ENCODE peak calls at places on chromosomes 6 and 20, in five cellular contexts. One of them, this sample, is unnamed.
A peak's percentile ranks its signal among the peaks of the same experiment; 100 is the strongest.

GRCh38 chr6:66496659-66497058 is 789.6 kb upstream of the EYS start:
- DNase-seq in tibial nerve: no peak
- DNase-seq in stomach: no peak
- DNase-seq in HCT116: no peak
- DNase-seq in ovary: no peak
- DNase-seq in this sample: no peak

GRCh38 chr6:163579111-163579879 is 164.8 kb downstream of the QKI start:
- DNase-seq in tibial nerve: no peak
- DNase-seq in stomach: no peak
- DNase-seq in HCT116: no peak
- DNase-seq in ovary: peak; percentile 25
- DNase-seq in this sample: no peak

GRCh38 chr6:112562348-112563220 is 215.5 kb downstream of the RFPL4B start:
- DNase-seq in tibial nerve: no peak
- DNase-seq in stomach: no peak
- DNase-seq in HCT116: no peak
- DNase-seq in ovary: peak; percentile 32
- DNase-seq in this sample: no peak

GRCh38 chr6:106626485-106626884 is 2.8 kb downstream of the RTN4IP1 start:
- DNase-seq in tibial nerve: no peak
- DNase-seq in stomach: no peak
- DNase-seq in HCT116: no peak
- DNase-seq in ovary: no peak
- DNase-seq in this sample: no peak

GRCh38 chr6:27478141-27478705 is 5.3 kb upstream of the ZNF184 start:
- DNase-seq in tibial nerve: no peak
- DNase-seq in stomach: no peak
- DNase-seq in HCT116: no peak
- DNase-seq in ovary: no peak
- DNase-seq in this sample: no peak

GRCh38 chr6:66623050-66623449 is 916.0 kb upstream of the EYS start:
- DNase-seq in tibial nerve: no peak
- DNase-seq in stomach: no peak
- DNase-seq in HCT116: no peak
- DNase-seq in ovary: no peak
- DNase-seq in this sample: no peak

GRCh38 chr20:63923626-63924025 is 28.7 kb downstream of the DNAJC5 start:
- DNase-seq in tibial nerve: no peak
- DNase-seq in stomach: no peak
- DNase-seq in HCT116: no peak
- DNase-seq in ovary: no peak
- DNase-seq in this sample: no peak

GRCh38 chr6:165632194-165632593 is 30.8 kb downstream of the PDE10A start:
- DNase-seq in tibial nerve: no peak
- DNase-seq in stomach: no peak
- DNase-seq in HCT116: no peak
- DNase-seq in ovary: no peak
- DNase-seq in this sample: no peak

GRCh38 chr6:134198093-134198492 is 119.8 kb downstream of the SGK1 start:
- DNase-seq in tibial nerve: no peak
- DNase-seq in stomach: no peak
- DNase-seq in HCT116: no peak
- DNase-seq in ovary: no peak
- DNase-seq in this sample: no peak

GRCh38 chr20:39067526-39068216 is 105.5 kb downstream of the DHX35 start:
- DNase-seq in tibial nerve: no peak
- DNase-seq in stomach: no peak
- DNase-seq in HCT116: no peak
- DNase-seq in ovary: no peak
- DNase-seq in this sample: no peak

GRCh38 chr20:14715400-14715799 is 378.0 kb upstream of the FLRT3 start:
- DNase-seq in tibial nerve: no peak
- DNase-seq in stomach: no peak
- DNase-seq in HCT116: no peak
- DNase-seq in ovary: no peak
- DNase-seq in this sample: no peak

GRCh38 chr20:64106981-64107735 is at the start of gene NPBWR2:
- DNase-seq in tibial nerve: no peak
- DNase-seq in stomach: no peak
- DNase-seq in HCT116: no peak
- DNase-seq in ovary: peak; percentile 10
- DNase-seq in this sample: no peak

GRCh38 chr6:163414367-163415175 is at the start of gene QKI:
- DNase-seq in tibial nerve: peak; percentile 71
- DNase-seq in stomach: peak; percentile 84
- DNase-seq in HCT116: no peak
- DNase-seq in ovary: peak; percentile 84
- DNase-seq in this sample: no peak

GRCh38 chr6:95230071-95230740 is 347.1 kb upstream of the MANEA start:
- DNase-seq in tibial nerve: no peak
- DNase-seq in stomach: no peak
- DNase-seq in HCT116: no peak
- DNase-seq in ovary: no peak
- DNase-seq in this sample: no peak

GRCh38 chr20:50115591-50116367 is 2.8 kb upstream of the UBE2V1 start:
- DNase-seq in tibial nerve: peak; percentile 99
- DNase-seq in stomach: peak; percentile 99
- DNase-seq in HCT116: peak; percentile 90
- DNase-seq in ovary: peak; percentile 98
- DNase-seq in this sample: peak; percentile 81
- TF ChIP-seq POLR2A in tibial nerve: peak; percentile 55
- TF ChIP-seq POLR2A in stomach: no peak
- TF ChIP-seq POLR2A in HCT116: peak; percentile 73
- TF ChIP-seq POLR2A in ovary: no peak
- TF ChIP-seq POLR2A in this sample: peak; percentile 60

GRCh38 chr6:10644225-10644624 is 50.2 kb downstream of the C6orf52 start:
- DNase-seq in tibial nerve: no peak
- DNase-seq in stomach: no peak
- DNase-seq in HCT116: no peak
- DNase-seq in ovary: no peak
- DNase-seq in this sample: no peak
- TF ChIP-seq POLR2A in tibial nerve: no peak
- TF ChIP-seq POLR2A in stomach: no peak
- TF ChIP-seq POLR2A in HCT116: no peak
- TF ChIP-seq POLR2A in ovary: no peak
- TF ChIP-seq POLR2A in this sample: no peak

DNA sequence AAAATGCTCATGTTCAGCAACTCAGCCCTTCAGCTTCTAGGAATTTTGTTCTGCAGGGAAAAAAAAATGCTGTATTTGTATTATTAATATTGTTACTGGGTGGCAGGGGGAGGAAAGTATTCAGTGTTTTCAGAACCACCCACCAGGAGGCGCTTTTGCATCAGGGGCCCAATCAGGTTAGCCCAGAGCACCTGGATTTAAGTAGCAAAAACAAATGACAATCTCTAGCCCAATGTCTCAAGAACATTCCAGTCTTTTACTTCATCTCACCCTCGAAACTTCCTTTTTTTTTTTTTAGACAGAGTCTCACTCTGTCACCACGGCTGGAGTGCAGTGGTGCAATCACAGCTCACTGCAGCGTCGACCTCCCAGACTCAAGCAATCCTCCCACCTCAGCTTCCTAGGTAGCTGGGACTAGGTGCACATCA is 635 bp upstream of the C20orf203 start:
- DNase-seq in tibial nerve: peak; percentile 27
- DNase-seq in stomach: peak; percentile 56
- DNase-seq in HCT116: peak; percentile 40
- DNase-seq in ovary: no peak
- DNase-seq in this sample: peak; percentile 66
- TF ChIP-seq POLR2A in tibial nerve: no peak
- TF ChIP-seq POLR2A in stomach: no peak
- TF ChIP-seq POLR2A in HCT116: no peak
- TF ChIP-seq POLR2A in ovary: no peak
- TF ChIP-seq POLR2A in this sample: no peak

DNA sequence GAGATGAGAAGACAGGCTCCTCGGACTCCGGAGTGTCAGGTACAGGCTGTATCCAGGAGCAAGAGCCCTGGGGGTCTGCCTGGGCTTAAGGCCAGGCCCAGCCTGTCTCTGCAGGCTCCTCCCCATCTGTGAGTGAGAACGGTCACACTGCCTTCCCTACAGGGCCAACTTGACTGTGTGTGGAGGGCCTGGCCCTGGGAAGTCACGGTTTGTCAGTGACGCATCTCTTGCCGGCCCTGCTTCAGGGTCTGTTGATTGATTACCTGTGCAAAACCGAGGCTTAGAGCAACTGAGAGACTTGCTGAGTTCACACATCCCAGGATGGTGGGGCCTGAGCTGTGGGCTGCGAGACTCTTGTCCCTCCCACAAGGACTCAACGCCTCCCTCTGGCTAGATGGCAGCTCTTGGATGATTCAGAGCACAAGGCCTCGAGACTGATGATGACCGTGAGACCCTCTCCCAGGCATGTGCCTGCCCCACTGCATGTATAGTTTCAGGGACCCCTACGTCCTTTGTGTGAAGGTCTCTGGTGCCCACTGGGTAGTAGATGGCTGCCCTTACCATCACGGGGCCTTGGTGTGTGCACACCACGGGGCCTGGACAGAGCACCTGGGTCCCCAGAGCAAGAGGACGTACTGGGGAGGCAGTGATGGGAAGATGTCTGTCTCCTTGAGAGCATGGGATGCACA is 6.0 kb downstream of the RBM38 start:
- DNase-seq in tibial nerve: no peak
- DNase-seq in stomach: no peak
- DNase-seq in HCT116: no peak
- DNase-seq in ovary: no peak
- DNase-seq in this sample: no peak
- TF ChIP-seq POLR2A in tibial nerve: no peak
- TF ChIP-seq POLR2A in stomach: no peak
- TF ChIP-seq POLR2A in HCT116: no peak
- TF ChIP-seq POLR2A in ovary: no peak
- TF ChIP-seq POLR2A in this sample: no peak

DNA sequence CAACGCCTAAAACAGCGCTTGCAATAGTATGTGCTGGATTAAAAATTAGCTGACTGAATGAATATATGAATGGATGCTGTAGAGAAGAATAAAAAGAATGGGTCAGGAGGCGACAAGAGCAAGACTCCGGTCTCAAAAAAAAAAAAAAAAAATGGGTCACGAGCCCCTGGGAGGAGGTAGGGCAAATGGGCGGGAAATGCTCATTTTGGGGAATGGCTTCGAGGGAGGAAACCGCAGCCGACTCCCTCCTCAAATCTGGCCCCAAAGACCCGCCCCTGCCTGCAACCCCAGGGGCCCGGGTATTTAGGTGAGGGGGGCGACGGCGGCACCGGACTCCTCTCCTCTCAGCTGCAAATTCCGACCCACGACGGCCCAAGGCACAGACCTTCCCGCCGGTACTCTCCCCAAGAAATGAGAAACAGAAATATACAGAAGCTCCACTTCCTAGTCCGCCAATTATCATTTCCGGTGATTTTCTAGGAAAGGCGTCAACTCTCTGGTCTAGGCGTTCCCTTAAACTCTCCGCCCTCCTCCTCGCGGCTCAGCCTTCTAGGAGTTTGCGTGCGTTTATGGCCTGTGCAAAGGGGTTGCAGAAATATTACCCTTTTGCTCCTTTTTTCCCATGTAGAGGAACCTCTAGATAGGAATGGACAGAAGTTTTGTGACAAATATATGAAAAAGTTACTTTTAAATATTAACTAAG is at the start of gene ZNF311:
- DNase-seq in tibial nerve: peak; percentile 60
- DNase-seq in stomach: peak; percentile 47
- DNase-seq in HCT116: no peak
- DNase-seq in ovary: peak; percentile 61
- DNase-seq in this sample: peak; percentile 68
- TF ChIP-seq POLR2A in tibial nerve: no peak
- TF ChIP-seq POLR2A in stomach: no peak
- TF ChIP-seq POLR2A in HCT116: no peak
- TF ChIP-seq POLR2A in ovary: no peak
- TF ChIP-seq POLR2A in this sample: no peak

GRCh38 chr20:382291-383115 is 1.9 kb downstream of the TRIB3 start:
- DNase-seq in tibial nerve: no peak
- DNase-seq in stomach: no peak
- DNase-seq in HCT116: no peak
- DNase-seq in ovary: no peak
- DNase-seq in this sample: no peak

GRCh38 chr20:383889-384288 is 3.3 kb downstream of the TRIB3 start:
- DNase-seq in tibial nerve: no peak
- DNase-seq in stomach: no peak
- DNase-seq in HCT116: no peak
- DNase-seq in ovary: no peak
- DNase-seq in this sample: no peak

GRCh38 chr20:378961-379336 is 1.6 kb upstream of the TRIB3 start:
- DNase-seq in tibial nerve: no peak
- DNase-seq in stomach: no peak
- DNase-seq in HCT116: no peak
- DNase-seq in ovary: no peak
- DNase-seq in this sample: no peak

GRCh38 chr20:380763-381580 is 412 bp downstream of the TRIB3 start:
- DNase-seq in tibial nerve: no peak
- DNase-seq in stomach: peak; percentile 59
- DNase-seq in HCT116: peak; percentile 76
- DNase-seq in ovary: peak; percentile 45
- DNase-seq in this sample: peak; percentile 73

GRCh38 chr20:381581-382290 is 1.2 kb downstream of the TRIB3 start:
- DNase-seq in tibial nerve: peak; percentile 32
- DNase-seq in stomach: peak; percentile 79
- DNase-seq in HCT116: peak; percentile 61
- DNase-seq in ovary: peak; percentile 54
- DNase-seq in this sample: no peak
- TF ChIP-seq POLR2A in tibial nerve: no peak
- TF ChIP-seq POLR2A in stomach: no peak
- TF ChIP-seq POLR2A in HCT116: no peak
- TF ChIP-seq POLR2A in ovary: no peak
- TF ChIP-seq POLR2A in this sample: no peak

DNA sequence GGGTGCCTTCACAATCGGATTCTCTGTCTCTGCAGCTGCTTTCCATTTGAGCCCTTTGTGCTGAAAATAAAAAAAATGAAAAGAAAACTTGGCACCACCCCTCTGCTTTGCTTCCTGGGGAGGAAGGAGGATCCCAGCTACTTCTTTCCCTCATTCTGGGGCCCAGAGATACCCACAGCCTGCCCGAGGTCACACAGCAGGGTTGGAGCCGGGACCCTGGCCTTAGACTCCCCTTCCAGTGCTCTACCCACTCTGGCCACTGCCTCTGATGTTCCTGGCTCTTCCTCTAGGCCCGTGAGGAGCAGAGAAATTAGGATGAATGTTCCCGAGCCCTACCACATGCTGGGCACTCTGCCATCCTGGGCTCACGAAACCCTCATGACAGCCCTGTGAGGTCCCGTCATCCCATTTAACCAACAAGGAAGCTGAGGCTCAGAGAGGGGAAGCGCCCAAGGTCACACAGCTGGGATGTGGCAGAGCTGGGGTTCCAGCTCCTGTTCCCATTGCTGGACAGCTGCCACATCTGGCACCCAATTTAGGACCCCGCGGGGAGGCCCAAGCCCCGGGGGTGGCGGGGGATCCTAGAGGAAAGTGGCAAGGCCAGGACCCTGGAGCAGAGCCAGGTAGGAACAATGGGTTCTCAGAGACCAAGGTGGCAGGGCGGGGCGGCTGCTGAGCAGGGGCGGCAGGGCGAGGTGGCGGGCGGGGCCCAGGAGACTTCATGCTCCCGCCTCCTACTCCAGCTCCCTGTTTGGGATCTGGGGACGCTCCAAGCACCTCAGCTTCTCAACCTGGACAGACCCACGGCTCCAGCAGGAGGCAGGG is 76.6 kb downstream of the CEBPB start:
- DNase-seq in tibial nerve: peak; percentile 73
- DNase-seq in stomach: peak; percentile 91
- DNase-seq in HCT116: peak; percentile 67
- DNase-seq in ovary: no peak
- DNase-seq in this sample: no peak
- TF ChIP-seq POLR2A in tibial nerve: no peak
- TF ChIP-seq POLR2A in stomach: no peak
- TF ChIP-seq POLR2A in HCT116: no peak
- TF ChIP-seq POLR2A in ovary: no peak
- TF ChIP-seq POLR2A in this sample: no peak

This sample was measured in H54.